ENCODE peak calls at places on chromosomes 6 and 20, in ten cellular contexts. One of them, this sample, is unnamed.

GRCh38 chr20:58102744-58103516 is 125.5 kb downstream of the ANKRD60 start:
- DNase-seq in stomach: no peak
- DNase-seq in ovary: no peak
- DNase-seq in GM12878: no peak
- DNase-seq in H1: no peak
- DNase-seq in esophagus muscularis mucosa: peak; percentile 80
- DNase-seq in K562: no peak
- DNase-seq in transverse colon: no peak
- DNase-seq in tibial nerve: no peak
- DNase-seq in HepG2: no peak
- DNase-seq in this sample: no peak

GRCh38 chr6:14276066-14276465 is 158.5 kb downstream of the CD83 start:
- DNase-seq in K562: no peak
- DNase-seq in HepG2: no peak
- DNase-seq in transverse colon: no peak
- DNase-seq in tibial nerve: no peak
- DNase-seq in stomach: no peak
- DNase-seq in esophagus muscularis mucosa: no peak
- DNase-seq in ovary: no peak
- DNase-seq in H1: no peak
- DNase-seq in GM12878: no peak
- DNase-seq in this sample: no peak

GRCh38 chr20:36555248-36555647 is 13.9 kb downstream of the MYL9 start:
- DNase-seq in GM12878: no peak
- DNase-seq in H1: no peak
- DNase-seq in esophagus muscularis mucosa: no peak
- DNase-seq in HepG2: no peak
- DNase-seq in transverse colon: no peak
- DNase-seq in ovary: no peak
- DNase-seq in tibial nerve: no peak
- DNase-seq in stomach: no peak
- DNase-seq in K562: no peak
- DNase-seq in this sample: no peak

GRCh38 chr6:157148391-157149323 is 174.7 kb downstream of the TMEM242 start:
- DNase-seq in tibial nerve: no peak
- DNase-seq in stomach: peak; percentile 32
- DNase-seq in ovary: no peak
- DNase-seq in HepG2: no peak
- DNase-seq in transverse colon: peak; percentile 28
- DNase-seq in K562: no peak
- DNase-seq in H1: no peak
- DNase-seq in GM12878: no peak
- DNase-seq in esophagus muscularis mucosa: no peak
- DNase-seq in this sample: no peak

GRCh38 chr20:23879811-23880374 is 345 bp upstream of the CST5 start:
- DNase-seq in stomach: no peak
- DNase-seq in tibial nerve: no peak
- DNase-seq in ovary: no peak
- DNase-seq in esophagus muscularis mucosa: peak; percentile 87
- DNase-seq in HepG2: peak; percentile 82
- DNase-seq in K562: no peak
- DNase-seq in GM12878: no peak
- DNase-seq in transverse colon: no peak
- DNase-seq in H1: no peak
- DNase-seq in this sample: no peak

GRCh38 chr20:37911838-37912273 is 8.9 kb downstream of the VSTM2L start:
- DNase-seq in H1: peak; percentile 70
- DNase-seq in ovary: peak; percentile 43
- DNase-seq in transverse colon: peak; percentile 30
- DNase-seq in stomach: no peak
- DNase-seq in GM12878: no peak
- DNase-seq in HepG2: no peak
- DNase-seq in tibial nerve: no peak
- DNase-seq in esophagus muscularis mucosa: no peak
- DNase-seq in K562: peak; percentile 42
- DNase-seq in this sample: no peak

GRCh38 chr20:48308232-48308781 is 519.5 kb downstream of the PREX1 start:
- DNase-seq in GM12878: no peak
- DNase-seq in tibial nerve: no peak
- DNase-seq in stomach: no peak
- DNase-seq in K562: no peak
- DNase-seq in HepG2: no peak
- DNase-seq in transverse colon: no peak
- DNase-seq in esophagus muscularis mucosa: no peak
- DNase-seq in ovary: no peak
- DNase-seq in H1: no peak
- DNase-seq in this sample: no peak

GRCh38 chr6:159267165-159267564 is 98.0 kb downstream of the FNDC1 start:
- DNase-seq in transverse colon: no peak
- DNase-seq in esophagus muscularis mucosa: no peak
- DNase-seq in H1: peak; percentile 57
- DNase-seq in ovary: no peak
- DNase-seq in K562: peak; percentile 42
- DNase-seq in HepG2: no peak
- DNase-seq in GM12878: no peak
- DNase-seq in stomach: no peak
- DNase-seq in tibial nerve: no peak
- DNase-seq in this sample: no peak

GRCh38 chr6:156848123-156848522 is 70.9 kb downstream of the ARID1B start:
- DNase-seq in tibial nerve: no peak
- DNase-seq in ovary: no peak
- DNase-seq in K562: no peak
- DNase-seq in transverse colon: no peak
- DNase-seq in GM12878: no peak
- DNase-seq in esophagus muscularis mucosa: no peak
- DNase-seq in stomach: no peak
- DNase-seq in H1: no peak
- DNase-seq in HepG2: no peak
- DNase-seq in this sample: no peak

GRCh38 chr6:140871911-140872310 is 1260.8 kb upstream of the GJE1 start:
- DNase-seq in tibial nerve: no peak
- DNase-seq in stomach: no peak
- DNase-seq in HepG2: no peak
- DNase-seq in GM12878: no peak
- DNase-seq in transverse colon: no peak
- DNase-seq in esophagus muscularis mucosa: no peak
- DNase-seq in ovary: no peak
- DNase-seq in K562: no peak
- DNase-seq in H1: no peak
- DNase-seq in this sample: no peak

GRCh38 chr6:36913082-36913481 is 27.3 kb downstream of the C6orf89 start:
- DNase-seq in ovary: no peak
- DNase-seq in transverse colon: no peak
- DNase-seq in stomach: no peak
- DNase-seq in GM12878: no peak
- DNase-seq in esophagus muscularis mucosa: no peak
- DNase-seq in K562: no peak
- DNase-seq in HepG2: no peak
- DNase-seq in tibial nerve: no peak
- DNase-seq in H1: no peak
- DNase-seq in this sample: no peak

GRCh38 chr6:36915599-36915998 is 29.8 kb downstream of the C6orf89 start:
- DNase-seq in esophagus muscularis mucosa: no peak
- DNase-seq in tibial nerve: no peak
- DNase-seq in K562: no peak
- DNase-seq in H1: no peak
- DNase-seq in transverse colon: no peak
- DNase-seq in stomach: no peak
- DNase-seq in HepG2: no peak
- DNase-seq in ovary: no peak
- DNase-seq in GM12878: no peak
- DNase-seq in this sample: no peak

GRCh38 chr6:36917541-36918193 is 31.9 kb downstream of the C6orf89 start:
- DNase-seq in ovary: peak; percentile 55
- DNase-seq in tibial nerve: no peak
- DNase-seq in GM12878: no peak
- DNase-seq in K562: no peak
- DNase-seq in esophagus muscularis mucosa: no peak
- DNase-seq in HepG2: no peak
- DNase-seq in stomach: no peak
- DNase-seq in H1: no peak
- DNase-seq in transverse colon: peak; percentile 12
- DNase-seq in this sample: peak; percentile 80

GRCh38 chr6:36914227-36914794 is 28.6 kb downstream of the C6orf89 start:
- DNase-seq in H1: peak; percentile 80
- DNase-seq in K562: no peak
- DNase-seq in stomach: peak; percentile 62
- DNase-seq in ovary: no peak
- DNase-seq in esophagus muscularis mucosa: no peak
- DNase-seq in GM12878: no peak
- DNase-seq in transverse colon: peak; percentile 77
- DNase-seq in tibial nerve: no peak
- DNase-seq in HepG2: peak; percentile 85
- DNase-seq in this sample: no peak

DNA sequence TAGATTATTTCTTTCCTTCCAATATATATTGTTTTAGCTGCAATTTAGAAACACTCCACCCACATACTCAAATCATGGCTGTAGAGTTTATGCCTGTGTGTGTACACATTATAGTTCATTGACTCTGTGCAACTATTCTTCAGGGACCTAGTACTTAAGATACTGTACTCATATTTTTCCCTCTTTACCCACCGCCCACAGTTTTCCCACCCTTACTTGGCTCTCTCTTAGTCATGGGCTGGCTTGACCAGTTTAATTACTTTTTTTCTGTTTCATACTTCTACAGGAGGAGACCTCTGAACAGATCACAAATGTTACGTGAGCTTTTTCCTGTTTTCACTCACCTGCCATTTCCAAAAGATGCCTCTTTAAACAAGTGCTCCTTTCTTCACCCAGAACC is 30.4 kb downstream of the C6orf89 start:
- DNase-seq in stomach: no peak
- DNase-seq in K562: no peak
- DNase-seq in GM12878: no peak
- DNase-seq in HepG2: no peak
- DNase-seq in ovary: no peak
- DNase-seq in tibial nerve: no peak
- DNase-seq in transverse colon: no peak
- DNase-seq in H1: no peak
- DNase-seq in esophagus muscularis mucosa: no peak
- DNase-seq in this sample: no peak
- TF ChIP-seq EP300 in stomach: no peak
- TF ChIP-seq EP300 in K562: no peak
- TF ChIP-seq EP300 in GM12878: no peak
- TF ChIP-seq EP300 in HepG2: no peak
- TF ChIP-seq EP300 in ovary: no peak
- TF ChIP-seq EP300 in tibial nerve: no peak
- TF ChIP-seq EP300 in transverse colon: no peak
- TF ChIP-seq EP300 in H1: no peak
- TF ChIP-seq EP300 in esophagus muscularis mucosa: no peak
- TF ChIP-seq EP300 in this sample: no peak

GRCh38 chr6:88815491-88815890 is 147.9 kb downstream of the RNGTT start:
- DNase-seq in tibial nerve: no peak
- DNase-seq in K562: no peak
- DNase-seq in transverse colon: no peak
- DNase-seq in HepG2: no peak
- DNase-seq in esophagus muscularis mucosa: no peak
- DNase-seq in GM12878: no peak
- DNase-seq in ovary: no peak
- DNase-seq in stomach: no peak
- DNase-seq in H1: no peak
- DNase-seq in this sample: no peak
- TF ChIP-seq CTCF in tibial nerve: no peak
- TF ChIP-seq CTCF in K562: no peak
- TF ChIP-seq CTCF in transverse colon: no peak
- TF ChIP-seq CTCF in HepG2: no peak
- TF ChIP-seq CTCF in esophagus muscularis mucosa: no peak
- TF ChIP-seq CTCF in GM12878: no peak
- TF ChIP-seq CTCF in ovary: no peak
- TF ChIP-seq CTCF in stomach: no peak
- TF ChIP-seq CTCF in H1: no peak
- TF ChIP-seq CTCF in this sample: no peak

GRCh38 chr6:108622601-108623335 is 62.1 kb downstream of the FOXO3 start:
- DNase-seq in K562: no peak
- DNase-seq in H1: no peak
- DNase-seq in transverse colon: peak; percentile 29
- DNase-seq in GM12878: no peak
- DNase-seq in tibial nerve: no peak
- DNase-seq in esophagus muscularis mucosa: no peak
- DNase-seq in ovary: no peak
- DNase-seq in stomach: no peak
- DNase-seq in HepG2: no peak
- DNase-seq in this sample: peak; percentile 77

GRCh38 chr6:108623995-108624394 is 63.3 kb downstream of the FOXO3 start:
- DNase-seq in stomach: no peak
- DNase-seq in ovary: no peak
- DNase-seq in transverse colon: no peak
- DNase-seq in esophagus muscularis mucosa: no peak
- DNase-seq in GM12878: no peak
- DNase-seq in tibial nerve: no peak
- DNase-seq in H1: no peak
- DNase-seq in K562: no peak
- DNase-seq in HepG2: peak; percentile 31
- DNase-seq in this sample: no peak

GRCh38 chr6:108630050-108630714 is 69.5 kb downstream of the FOXO3 start:
- DNase-seq in H1: no peak
- DNase-seq in K562: peak; percentile 30
- DNase-seq in esophagus muscularis mucosa: no peak
- DNase-seq in stomach: no peak
- DNase-seq in HepG2: no peak
- DNase-seq in GM12878: no peak
- DNase-seq in transverse colon: no peak
- DNase-seq in ovary: no peak
- DNase-seq in tibial nerve: no peak
- DNase-seq in this sample: no peak

GRCh38 chr6:108627692-108628565 is 67.2 kb downstream of the FOXO3 start:
- DNase-seq in GM12878: no peak
- DNase-seq in H1: no peak
- DNase-seq in K562: no peak
- DNase-seq in HepG2: no peak
- DNase-seq in tibial nerve: no peak
- DNase-seq in esophagus muscularis mucosa: no peak
- DNase-seq in ovary: no peak
- DNase-seq in transverse colon: no peak
- DNase-seq in stomach: no peak
- DNase-seq in this sample: no peak

GRCh38 chr6:108626777-108627176 is 66.1 kb downstream of the FOXO3 start:
- DNase-seq in tibial nerve: no peak
- DNase-seq in esophagus muscularis mucosa: no peak
- DNase-seq in GM12878: no peak
- DNase-seq in stomach: no peak
- DNase-seq in K562: no peak
- DNase-seq in transverse colon: no peak
- DNase-seq in H1: no peak
- DNase-seq in HepG2: no peak
- DNase-seq in ovary: no peak
- DNase-seq in this sample: no peak
- H3K4me1 ChIP-seq in tibial nerve: peaks cover 99% of the 10 kb centered on the region
- H3K4me1 ChIP-seq in esophagus muscularis mucosa: peaks cover 95% of the 10 kb centered on the region
- H3K4me1 ChIP-seq in GM12878: peaks cover 4% of the 10 kb centered on the region
- H3K4me1 ChIP-seq in stomach: peaks cover 99% of the 10 kb centered on the region
- H3K4me1 ChIP-seq in K562: peaks cover 6% of the 10 kb centered on the region
- H3K4me1 ChIP-seq in transverse colon: peaks cover 38% of the 10 kb centered on the region
- H3K4me1 ChIP-seq in H1: peaks cover 3% of the 10 kb centered on the region
- H3K4me1 ChIP-seq in HepG2: peaks cover 21% of the 10 kb centered on the region
- H3K4me1 ChIP-seq in ovary: peaks cover 31% of the 10 kb centered on the region
- H3K4me1 ChIP-seq in this sample: peaks cover 73% of the 10 kb centered on the region

DNA sequence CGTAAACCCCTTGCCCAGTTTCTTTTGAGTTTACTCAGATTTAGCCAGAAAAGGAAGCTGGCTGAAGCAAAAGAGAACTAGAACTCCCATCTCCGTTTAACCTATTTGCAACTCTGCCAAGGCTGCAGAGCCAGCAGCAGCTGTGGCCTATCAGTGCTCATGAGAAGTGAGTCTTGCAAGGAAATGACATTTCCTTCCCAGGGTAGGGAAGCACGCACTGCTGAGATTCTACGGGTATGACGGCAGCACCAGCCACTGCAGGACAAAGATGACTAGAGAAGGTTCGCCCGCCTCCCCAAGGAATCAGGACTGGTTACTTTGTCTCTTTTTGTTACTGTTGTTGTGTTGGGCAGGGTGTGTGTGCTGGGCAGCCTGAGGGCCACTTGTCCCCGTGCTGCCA is 47.6 kb downstream of the PPP1R3G start:
- DNase-seq in stomach: peak; percentile 43
- DNase-seq in HepG2: no peak
- DNase-seq in transverse colon: peak; percentile 44
- DNase-seq in GM12878: peak; percentile 59
- DNase-seq in esophagus muscularis mucosa: no peak
- DNase-seq in H1: no peak
- DNase-seq in tibial nerve: no peak
- DNase-seq in K562: no peak
- DNase-seq in ovary: peak; percentile 69
- DNase-seq in this sample: peak; percentile 78
- TF ChIP-seq EP300 in stomach: no peak
- TF ChIP-seq EP300 in HepG2: no peak
- TF ChIP-seq EP300 in transverse colon: no peak
- TF ChIP-seq EP300 in GM12878: no peak
- TF ChIP-seq EP300 in esophagus muscularis mucosa: no peak
- TF ChIP-seq EP300 in H1: no peak
- TF ChIP-seq EP300 in tibial nerve: peak; percentile 61
- TF ChIP-seq EP300 in K562: no peak
- TF ChIP-seq EP300 in ovary: no peak
- TF ChIP-seq EP300 in this sample: no peak